ENCODE peak calls at places on chromosomes 5 and 9, in four cellular contexts. J, S, T and K are unnamed samples.

GRCh38 chr9:124884376-124884775 is 22.4 kb downstream of the ARPC5L start:
- DNase-seq in J (no peak), S (no peak), T (no peak), K (no peak)

GRCh38 chr9:131872702-131873101 is 132.8 kb upstream of the RAPGEF1 start:
- DNase-seq in J (no peak), S (no peak), T (no peak), K (no peak)

GRCh38 chr9:21789541-21790037 is 12.8 kb upstream of the MTAP start:
- DNase-seq in J (peak), S (no peak), T (peak), K (no peak)

GRCh38 chr9:83238871-83239624 is 176.1 kb upstream of the RASEF start:
- DNase-seq in J (no peak), S (no peak), T (peak), K (no peak)

GRCh38 chr9:34653131-34653530 is 1.1 kb downstream of the IL11RA start:
- DNase-seq in J (no peak), S (no peak), T (no peak), K (no peak)

GRCh38 chr9:119698535-119698934 is 329.3 kb upstream of the BRINP1 start:
- DNase-seq in J (no peak), S (no peak), T (no peak), K (no peak)

GRCh38 chr9:4837768-4838546 is 45.2 kb downstream of the RCL1 start:
- DNase-seq in J (no peak), S (no peak), T (peak), K (no peak)

GRCh38 chr5:135400866-135401265 is 1.8 kb upstream of the MACROH2A1 start:
- DNase-seq in J (no peak), S (no peak), T (peak), K (no peak)

GRCh38 chr9:8179381-8180053 is 379.9 kb upstream of the DMAC1 start:
- DNase-seq in J (no peak), S (no peak), T (no peak), K (no peak)

DNA sequence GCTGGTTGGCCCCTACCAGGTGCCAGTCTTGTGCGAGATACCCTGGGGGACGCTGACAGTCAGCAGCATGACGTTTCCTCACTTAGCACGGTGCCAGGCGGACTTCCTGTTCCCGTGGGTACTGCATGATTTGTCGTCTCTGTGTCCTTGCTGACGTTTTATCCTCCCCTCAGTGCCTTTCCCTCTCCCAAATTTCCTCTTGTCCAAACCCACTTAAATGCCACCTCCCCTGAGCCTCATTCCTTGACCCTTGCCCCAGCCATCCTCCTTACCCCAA is 60.6 kb upstream of the SAP30L start:
- DNase-seq in J (no peak), S (no peak), T (no peak), K (no peak)
- TF ChIP-seq GABPA in J (no peak), S (no peak), T (no peak), K (no peak)

GRCh38 chr5:154179846-154180710 is 10.5 kb upstream of the GALNT10 start:
- DNase-seq in J (no peak), S (peak), T (peak), K (no peak)
- TF ChIP-seq EZH2 in J (no peak), S (no peak), T (no peak), K (no peak)

DNA sequence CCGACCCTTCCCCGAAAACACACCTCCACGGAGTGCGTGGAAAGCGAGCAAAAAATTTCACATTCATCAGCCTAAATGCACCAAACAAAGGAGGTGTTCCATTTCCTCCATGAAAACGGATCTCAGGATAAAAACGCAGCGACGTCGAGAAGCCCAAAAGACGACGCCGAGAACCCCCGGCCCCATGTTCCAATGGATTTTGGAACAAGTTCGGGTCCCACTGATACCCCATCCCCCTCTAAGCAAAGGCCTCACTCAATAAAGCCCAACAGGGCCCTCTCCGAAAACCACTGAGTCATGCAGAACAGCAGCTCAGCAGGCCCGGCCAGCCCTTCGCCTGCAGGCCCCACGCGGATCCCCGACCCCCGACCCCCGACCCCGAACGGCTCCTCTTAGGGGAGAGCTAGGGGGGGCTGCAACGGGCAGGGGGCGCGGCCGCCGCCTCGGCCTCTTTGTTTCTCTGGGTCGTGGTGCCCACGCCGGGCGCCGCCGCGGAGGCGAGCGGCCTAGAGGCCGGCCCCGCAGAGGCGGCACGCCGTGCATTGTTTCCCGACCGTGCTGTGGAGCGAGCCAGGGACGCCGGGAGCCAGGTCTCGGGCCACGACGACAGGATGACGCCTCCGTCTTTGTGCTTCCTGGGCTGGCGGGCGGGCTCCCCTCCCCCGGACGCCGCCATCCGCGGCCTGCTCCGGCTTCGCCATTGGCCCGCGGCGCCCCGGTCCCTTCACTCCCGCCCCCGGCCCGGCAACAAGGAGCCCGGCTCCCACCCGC is 915 bp downstream of the ZFAND5 start:
- DNase-seq in J (no peak), S (peak), T (peak), K (no peak)
- TF ChIP-seq GABPA in J (no peak), S (no peak), T (no peak), K (no peak)

GRCh38 chr5:159673538-159673937 is 242.7 kb upstream of the ADRA1B start:
- DNase-seq in J (no peak), S (no peak), T (no peak), K (no peak)

GRCh38 chr5:159682623-159683022 is 233.7 kb upstream of the ADRA1B start:
- DNase-seq in J (no peak), S (no peak), T (no peak), K (no peak)

GRCh38 chr5:159680095-159680494 is 236.2 kb upstream of the ADRA1B start:
- DNase-seq in J (no peak), S (no peak), T (no peak), K (no peak)

GRCh38 chr5:159678800-159679392 is 237.4 kb upstream of the ADRA1B start:
- DNase-seq in J (no peak), S (no peak), T (no peak), K (no peak)
- TF ChIP-seq EZH2 in J (no peak), S (no peak), T (no peak), K (no peak)

GRCh38 chr9:135218331-135219225 is 131.1 kb downstream of the OLFM1 start:
- DNase-seq in J (no peak), S (no peak), T (no peak), K (no peak)
- TF ChIP-seq GABPA in J (no peak), S (no peak), T (no peak), K (peak)

GRCh38 chr5:140966293-140967225 is at the start of gene PCDHAC2:
- DNase-seq in J (no peak), S (no peak), T (no peak), K (no peak)
- TF ChIP-seq EZH2 in J (no peak), S (no peak), T (no peak), K (peak)

GRCh38 chr5:176810084-176810597 is at the start of gene UNC5A:
- DNase-seq in J (no peak), S (peak), T (no peak), K (peak)
- TF ChIP-seq GABPA in J (no peak), S (no peak), T (no peak), K (peak)

GRCh38 chr5:178285399-178286225 is 53.0 kb upstream of the PHYKPL start:
- DNase-seq in J (no peak), S (no peak), T (no peak), K (no peak)
- TF ChIP-seq EZH2 in J (no peak), S (no peak), T (no peak), K (no peak)